ENCODE peak calls at places on chromosomes 1 and 21, in five cellular contexts. B is Panc1, I is ELR, W is H7, G is AG08395. V is an unnamed sample.

GRCh38 chr1:115237507-115237906 is 100.5 kb downstream of the NGF start:
- DNase-seq in B (no peak), I (peak; percentile 78), W (no peak), G (no peak), V (no peak)

GRCh38 chr1:119880063-119880462 is 16.3 kb downstream of the ADAM30 start:
- DNase-seq in B (no peak), I (no peak), W (no peak), G (no peak), V (no peak)

GRCh38 chr1:69121708-69122107 is 446.0 kb upstream of the LRRC7 start:
- DNase-seq in B (no peak), I (no peak), W (no peak), G (no peak), V (no peak)

GRCh38 chr1:240099329-240099728 is 7.6 kb downstream of the FMN2 start:
- DNase-seq in B (no peak), I (no peak), W (no peak), G (no peak), V (no peak)

GRCh38 chr1:89608627-89609338 is 24.1 kb upstream of the LRRC8C start:
- DNase-seq in B (no peak), I (no peak), W (no peak), G (no peak), V (no peak)

GRCh38 chr1:241711326-241711725 is 59.2 kb downstream of the WDR64 start:
- DNase-seq in B (no peak), I (no peak), W (no peak), G (no peak), V (no peak)

GRCh38 chr1:232012773-232013386 is 386.3 kb downstream of the DISC1 start:
- DNase-seq in B (no peak), I (peak; percentile 5), W (no peak), G (peak; percentile 81), V (no peak)

GRCh38 chr1:167625040-167625823 is 4.8 kb upstream of the RCSD1 start:
- DNase-seq in B (no peak), I (no peak), W (no peak), G (no peak), V (no peak)

GRCh38 chr1:5509664-5510452 is 482.4 kb downstream of the NPHP4 start:
- DNase-seq in B (peak; percentile 42), I (peak; percentile 36), W (peak; percentile 96), G (peak; percentile 79), V (no peak)

GRCh38 chr1:22975694-22976093 is 3.0 kb upstream of the LACTBL1 start:
- DNase-seq in B (no peak), I (peak; percentile 56), W (no peak), G (peak; percentile 38), V (no peak)

GRCh38 chr1:216221260-216221700 is 202.0 kb downstream of the USH2A start:
- DNase-seq in B (peak; percentile 42), I (peak; percentile 83), W (peak; percentile 4), G (peak; percentile 49), V (no peak)

GRCh38 chr1:214506972-214507431 is 44.4 kb downstream of the PTPN14 start:
- DNase-seq in B (no peak), I (peak; percentile 25), W (no peak), G (no peak), V (no peak)

GRCh38 chr1:10975567-10976326 is 36.7 kb upstream of the TARDBP start:
- DNase-seq in B (peak; percentile 33), I (peak; percentile 88), W (peak; percentile 57), G (peak; percentile 95), V (no peak)

GRCh38 chr1:47192458-47193384 is 2.9 kb upstream of the PDZK1IP1 start:
- DNase-seq in B (peak; percentile 53), I (peak; percentile 71), W (peak; percentile 90), G (peak; percentile 82), V (peak; percentile 85)

GRCh38 chr1:107877092-107877491 is 87.9 kb downstream of the VAV3 start:
- DNase-seq in B (no peak), I (peak; percentile 3), W (no peak), G (peak; percentile 48), V (no peak)

GRCh38 chr1:91020967-91021685 is 709 bp downstream of the ZNF644 start:
- DNase-seq in B (no peak), I (peak; percentile 90), W (peak; percentile 83), G (peak; percentile 75), V (peak; percentile 70)

GRCh38 chr1:206834711-206835110 is 30.7 kb upstream of the IL20 start:
- DNase-seq in B (no peak), I (peak; percentile 45), W (no peak), G (peak; percentile 63), V (peak; percentile 30)

GRCh38 chr1:62384276-62385005 is 52.4 kb upstream of the USP1 start:
- DNase-seq in B (no peak), I (peak; percentile 7), W (no peak), G (peak; percentile 90), V (no peak)

GRCh38 chr1:215114154-215114933 is 31.8 kb downstream of the KCNK2 start:
- DNase-seq in B (peak; percentile 33), I (peak; percentile 83), W (no peak), G (peak; percentile 62), V (no peak)

GRCh38 chr1:154906621-154907081 is 29.9 kb downstream of the PMVK start:
- DNase-seq in B (peak; percentile 2), I (peak; percentile 29), W (peak; percentile 47), G (no peak), V (no peak)

GRCh38 chr1:943545-944340 is 15.3 kb downstream of the NOC2L start:
- DNase-seq in B (no peak), I (no peak), W (peak; percentile 81), G (no peak), V (no peak)

GRCh38 chr1:185734929-185735666 is 907 bp downstream of the HMCN1 start:
- DNase-seq in B (no peak), I (peak; percentile 10), W (no peak), G (no peak), V (no peak)

GRCh38 chr1:185338719-185339622 is 21.9 kb upstream of the IVNS1ABP start:
- DNase-seq in B (no peak), I (peak; percentile 8), W (no peak), G (no peak), V (peak; percentile 49)

GRCh38 chr1:244918422-244919319 is 54.3 kb upstream of the HNRNPU start:
- DNase-seq in B (no peak), I (peak; percentile 43), W (peak; percentile 65), G (peak; percentile 18), V (no peak)

GRCh38 chr1:172054172-172054571 is 212.9 kb downstream of the DNM3 start:
- DNase-seq in B (no peak), I (no peak), W (no peak), G (no peak), V (no peak)

GRCh38 chr1:150552692-150553278 is 3.6 kb downstream of the ADAMTSL4 start:
- DNase-seq in B (no peak), I (no peak), W (peak; percentile 52), G (no peak), V (peak; percentile 71)

GRCh38 chr21:14361958-14362357 is 21.0 kb downstream of the HSPA13 start:
- DNase-seq in B (no peak), I (no peak), W (no peak), G (no peak), V (no peak)

GRCh38 chr1:163046071-163046470 is 23.1 kb upstream of the RGS4 start:
- DNase-seq in B (no peak), I (peak; percentile 85), W (no peak), G (peak; percentile 66), V (no peak)

GRCh38 chr1:170680428-170680827 is 16.5 kb downstream of the PRRX1 start:
- DNase-seq in B (no peak), I (no peak), W (no peak), G (peak; percentile 34), V (no peak)

V was measured in tibial artery.